ENCODE peak calls at places on chromosomes 13 and 19, in six cellular contexts. K is heart right ventricle, U is astrocyte of the spinal cord, A is fibroblast of lung, S is pancreas, J is RWPE1. Q is an unnamed sample.
A peak's percentile ranks its signal among the peaks of the same experiment; 100 is the strongest.

GRCh38 chr13:113258655-113259054 is 38.4 kb upstream of the LAMP1 start:
- DNase-seq in K (no peak), A (no peak), U (no peak), J (no peak), S (no peak), Q (no peak)

GRCh38 chr13:50521191-50521590 is 322.3 kb downstream of the DLEU7 start:
- DNase-seq in J (no peak), U (peak; percentile 0), S (no peak), K (no peak), A (no peak), Q (no peak)

GRCh38 chr13:45773236-45773635 is 71.1 kb downstream of the CBY2 start:
- DNase-seq in J (peak; percentile 82), S (no peak), A (peak; percentile 70), U (peak; percentile 10), K (no peak), Q (no peak)

GRCh38 chr19:33906578-33907335 is 110.1 kb downstream of the KCTD15 start:
- DNase-seq in K (peak; percentile 13), A (peak; percentile 51), U (peak; percentile 7), J (peak; percentile 29), S (no peak), Q (no peak)

GRCh38 chr13:50919291-50919690 is 9.7 kb downstream of the RNASEH2B start:
- DNase-seq in S (no peak), A (no peak), U (no peak), K (no peak), J (no peak), Q (no peak)

GRCh38 chr13:94431569-94431968 is 47.9 kb downstream of the DCT start:
- DNase-seq in U (no peak), J (no peak), K (no peak), A (no peak), S (no peak), Q (no peak)

GRCh38 chr13:39552233-39552632 is 50.8 kb downstream of the LHFPL6 start:
- DNase-seq in U (no peak), K (no peak), A (no peak), S (no peak), J (no peak), Q (no peak)

GRCh38 chr13:30905932-30906383 is at the start of gene MEDAG:
- DNase-seq in S (peak; percentile 76), J (no peak), A (peak; percentile 82), U (peak; percentile 78), K (peak; percentile 81), Q (no peak)

GRCh38 chr19:33431986-33432385 is 58.5 kb downstream of the CEBPG start:
- DNase-seq in U (no peak), S (peak; percentile 7), K (no peak), J (no peak), A (no peak), Q (no peak)

GRCh38 chr13:76812206-76812882 is 73.9 kb downstream of the KCTD12 start:
- DNase-seq in A (no peak), S (no peak), U (no peak), J (no peak), K (peak; percentile 65), Q (no peak)

GRCh38 chr13:89267734-89268133 is 1596.6 kb downstream of the SLITRK5 start:
- DNase-seq in A (peak; percentile 46), J (no peak), S (no peak), K (no peak), U (peak; percentile 62), Q (no peak)

GRCh38 chr19:5492281-5492812 is 37.1 kb downstream of the ZNRF4 start:
- DNase-seq in K (no peak), U (no peak), S (no peak), A (no peak), J (no peak), Q (no peak)

GRCh38 chr19:27742041-27742440 is 1470.9 kb downstream of the UQCRFS1 start:
- DNase-seq in S (no peak), J (no peak), K (no peak), A (peak; percentile 59), U (no peak), Q (no peak)

GRCh38 chr19:31510635-31511034 is 161.4 kb upstream of the TSHZ3 start:
- DNase-seq in S (no peak), U (no peak), K (no peak), A (no peak), J (no peak), Q (no peak)

GRCh38 chr19:21474671-21475181 is 30.7 kb upstream of the ZNF429 start:
- DNase-seq in S (peak; percentile 94), A (peak; percentile 69), J (peak; percentile 82), U (peak; percentile 65), K (peak; percentile 80), Q (peak; percentile 75)

GRCh38 chr13:27704681-27705080 is 83.0 kb downstream of the POLR1D start:
- DNase-seq in U (no peak), J (no peak), K (no peak), S (no peak), A (no peak), Q (no peak)

GRCh38 chr13:30880151-30880551 is 25.9 kb upstream of the MEDAG start:
- DNase-seq in U (peak; percentile 60), K (no peak), J (no peak), A (peak; percentile 82), S (no peak), Q (no peak)

GRCh38 chr19:3188627-3189596 is 3.2 kb downstream of the NCLN start:
- DNase-seq in S (peak; percentile 64), K (no peak), J (no peak), A (no peak), U (no peak), Q (no peak)

GRCh38 chr19:27806471-27807070 is 1406.4 kb downstream of the UQCRFS1 start:
- DNase-seq in J (no peak), A (no peak), S (no peak), K (no peak), U (no peak), Q (no peak)

GRCh38 chr19:32318884-32319520 is 26.4 kb upstream of the ZNF507 start:
- DNase-seq in A (no peak), S (no peak), U (no peak), J (peak; percentile 21), K (no peak), Q (no peak)

GRCh38 chr19:58394821-58395219 is 636 bp upstream of the RNF225 start:
- DNase-seq in U (no peak), K (no peak), J (peak; percentile 55), S (no peak), A (no peak), Q (no peak)

GRCh38 chr19:5038631-5039271 is 69.8 kb downstream of the KDM4B start:
- DNase-seq in U (no peak), S (no peak), J (no peak), A (no peak), K (no peak), Q (no peak)

GRCh38 chr13:110886475-110887241 is 28.2 kb downstream of the ANKRD10 start:
- DNase-seq in A (no peak), J (no peak), U (no peak), S (no peak), K (no peak), Q (no peak)

GRCh38 chr13:20664304-20664703 is 39.2 kb upstream of the IL17D start:
- DNase-seq in J (no peak), U (no peak), S (no peak), K (no peak), A (no peak), Q (no peak)

GRCh38 chr19:50268046-50268445 is 61.1 kb downstream of the KCNC3 start:
- DNase-seq in S (no peak), U (no peak), J (no peak), A (no peak), K (no peak), Q (no peak)

DNA sequence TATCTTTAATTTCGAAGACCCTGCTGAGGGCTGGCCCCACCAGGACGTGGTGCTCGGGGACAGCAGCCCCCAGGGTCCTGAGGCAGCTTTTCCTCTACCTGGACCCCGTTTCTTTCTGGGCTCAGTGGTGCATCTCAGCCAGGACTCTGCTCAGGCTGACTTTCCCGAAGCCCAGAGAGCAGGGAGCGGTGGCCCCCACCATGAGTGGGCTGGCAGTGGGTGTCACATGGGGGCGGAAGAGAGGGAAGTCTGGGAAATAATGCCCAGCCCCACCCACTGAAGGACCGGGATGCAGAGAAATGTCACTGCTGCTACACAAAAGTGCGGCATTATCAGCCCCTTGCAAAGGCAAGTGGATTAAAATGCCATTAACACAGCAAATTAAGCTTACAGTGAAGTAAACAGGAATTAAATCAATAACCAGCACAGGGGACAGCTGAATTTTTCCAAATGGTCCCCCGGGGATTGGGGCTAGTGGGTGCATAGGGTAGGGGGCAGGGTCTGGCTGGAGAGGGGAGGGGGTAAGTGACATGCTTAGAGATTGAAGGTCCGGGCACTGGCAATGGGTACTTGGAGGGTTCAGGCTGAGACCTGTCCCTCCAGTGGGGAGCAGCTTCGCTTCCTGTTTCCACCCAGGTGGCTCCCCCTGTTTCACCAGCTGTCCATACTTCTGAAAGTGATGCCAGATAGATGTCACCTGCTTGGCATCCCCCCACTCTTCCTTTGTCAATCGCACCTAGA is 177.3 kb downstream of the URI1 start:
- DNase-seq in K (no peak), A (no peak), S (no peak), J (no peak), U (no peak), Q (no peak)
- TF ChIP-seq CTCF in K (no peak), A (no peak), S (no peak), J (no peak), U (no peak), Q (no peak)

DNA sequence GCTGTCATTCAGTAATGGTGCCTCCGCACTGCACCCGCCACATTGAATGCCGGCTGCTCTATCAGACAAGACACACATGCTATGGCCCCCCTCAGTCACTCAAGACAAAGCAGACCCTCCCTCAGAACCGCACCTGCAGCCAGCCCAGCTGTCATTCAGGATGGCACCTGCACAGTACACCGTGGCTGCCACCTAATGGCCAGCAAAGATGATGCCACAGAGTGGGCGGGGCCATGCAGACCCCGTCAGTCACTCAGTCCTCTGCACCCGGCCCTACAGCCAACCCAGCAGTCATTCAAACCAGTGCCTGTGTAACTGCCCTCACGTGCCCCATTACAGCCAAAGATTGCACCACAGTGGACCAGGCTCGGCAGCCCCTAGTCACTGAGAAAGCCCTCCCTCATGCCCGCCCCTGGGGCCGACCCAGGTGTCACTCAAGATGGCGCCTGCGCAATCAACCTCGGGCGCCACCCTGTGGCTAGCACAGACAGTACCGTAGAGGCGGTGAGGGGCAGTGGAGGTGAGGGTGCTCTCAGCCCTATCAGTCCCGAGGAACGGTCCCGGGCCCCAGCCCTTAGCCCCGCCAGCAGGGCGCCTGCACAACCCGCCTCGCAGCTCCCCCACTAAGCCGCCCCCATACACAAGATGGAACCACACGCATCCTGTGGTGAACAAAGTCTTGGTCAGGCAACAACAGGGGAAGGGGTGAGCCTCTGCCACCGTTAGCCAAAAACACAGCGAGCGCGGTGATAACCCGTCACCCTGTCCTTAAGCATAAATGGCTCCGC is 2.4 kb downstream of the PEG3 start:
- DNase-seq in J (no peak), A (no peak), U (peak; percentile 4), S (peak; percentile 89), K (peak; percentile 69), Q (no peak)
- TF ChIP-seq CTCF in J (no peak), A (no peak), U (no peak), S (peak; percentile 44), K (peak; percentile 66), Q (no peak)

DNA sequence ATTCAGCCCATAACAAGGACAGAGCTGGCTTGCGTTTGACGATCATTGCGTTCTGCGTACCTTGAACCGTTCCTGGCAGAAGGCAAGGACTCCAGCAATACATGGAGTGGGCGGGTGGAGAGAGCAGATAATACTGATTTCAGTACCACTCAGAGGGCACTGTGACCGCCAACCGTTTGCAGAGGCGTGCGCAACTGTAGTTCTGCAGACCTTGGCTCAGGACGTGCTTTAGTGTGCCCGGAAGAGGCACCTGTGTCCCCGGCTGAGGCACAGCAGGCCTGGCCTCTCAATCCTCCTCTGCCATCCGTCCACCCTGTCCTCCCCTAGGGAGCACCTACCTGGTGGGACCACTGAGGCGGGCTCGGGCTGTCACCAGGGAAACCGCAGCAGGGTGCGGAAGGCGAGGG is 117.6 kb upstream of the USP29 start:
- DNase-seq in A (no peak), J (no peak), K (no peak), S (no peak), U (no peak), Q (no peak)
- TF ChIP-seq CTCF in A (no peak), J (no peak), K (no peak), S (no peak), U (no peak), Q (no peak)

GRCh38 chr13:49098771-49099512 is 121.2 kb upstream of the MLNR start:
- DNase-seq in K (no peak), A (peak; percentile 40), J (no peak), U (peak; percentile 23), S (no peak), Q (no peak)
- TF ChIP-seq CTCF in K (peak; percentile 69), A (peak; percentile 17), J (peak; percentile 40), U (peak; percentile 39), S (no peak), Q (no peak)